ENCODE peak calls at places on chromosome 5, in ten cellular contexts. P is WTC11; G is right cardiac atrium; Z is IMR-90; J is stimulated activated CD4-positive, alpha-beta T cell treated with anti-CD3 and anti-CD28 coated beads, Interleukin-4, amount 100 ng/mL, for 4 hours; C is HuH-7; M is neuronal stem cell; Q is LHCN-M2; K is DND-41; V is GM23248. E is an unnamed sample.

GRCh38 chr5:122726990-122727616 is 47.8 kb upstream of the SNX2 start:
- DNase-seq in P (no peak), G (no peak), Z (peak), J (no peak), C (no peak), M (no peak), Q (peak), K (no peak), V (peak), E (no peak)

GRCh38 chr5:148012806-148013205 is 51.0 kb upstream of the SPINK5 start:
- DNase-seq in P (no peak), G (no peak), Z (no peak), J (no peak), C (no peak), M (no peak), Q (no peak), K (no peak), V (no peak), E (no peak)

GRCh38 chr5:14577079-14577725 is 4.4 kb upstream of the OTULINL start:
- DNase-seq in P (peak), G (peak), Z (no peak), J (no peak), C (no peak), M (no peak), Q (no peak), K (no peak), V (no peak), E (no peak)

GRCh38 chr5:28397502-28397941 is 1359.1 kb upstream of the CDH9 start:
- DNase-seq in P (no peak), G (no peak), Z (no peak), J (no peak), C (no peak), M (no peak), Q (peak), K (no peak), V (no peak), E (no peak)

GRCh38 chr5:39455645-39456044 is 30.9 kb upstream of the DAB2 start:
- DNase-seq in P (no peak), G (no peak), Z (no peak), J (no peak), C (no peak), M (no peak), Q (no peak), K (no peak), V (no peak), E (no peak)

GRCh38 chr5:124599048-124599973 is 147.1 kb downstream of the ZNF608 start:
- DNase-seq in P (no peak), G (peak), Z (peak), J (no peak), C (peak), M (no peak), Q (peak), K (peak), V (peak), E (no peak)

GRCh38 chr5:159764283-159764927 is 151.9 kb upstream of the ADRA1B start:
- DNase-seq in P (no peak), G (peak), Z (peak), J (no peak), C (no peak), M (no peak), Q (peak), K (peak), V (peak), E (no peak)

GRCh38 chr5:55416306-55416705 is 108.5 kb downstream of the MTREX start:
- DNase-seq in P (no peak), G (no peak), Z (peak), J (no peak), C (no peak), M (no peak), Q (no peak), K (no peak), V (peak), E (no peak)

GRCh38 chr5:173663810-173664526 is 47.5 kb upstream of the BOD1 start:
- DNase-seq in P (no peak), G (peak), Z (no peak), J (no peak), C (no peak), M (no peak), Q (no peak), K (no peak), V (peak), E (no peak)

GRCh38 chr5:135426102-135427082 is 20.8 kb downstream of the DCANP1 start:
- DNase-seq in P (no peak), G (no peak), Z (peak), J (no peak), C (peak), M (peak), Q (peak), K (peak), V (peak), E (peak)

GRCh38 chr5:150516011-150516410 is 8.1 kb downstream of the NDST1 start:
- DNase-seq in P (no peak), G (peak), Z (peak), J (no peak), C (peak), M (no peak), Q (peak), K (no peak), V (peak), E (no peak)

GRCh38 chr5:1167728-1168709 is 33.4 kb upstream of the SLC6A19 start:
- DNase-seq in P (peak), G (peak), Z (peak), J (peak), C (peak), M (peak), Q (peak), K (peak), V (peak), E (peak)

GRCh38 chr5:83401775-83402174 is 69.8 kb upstream of the VCAN start:
- DNase-seq in P (no peak), G (no peak), Z (no peak), J (no peak), C (peak), M (no peak), Q (no peak), K (no peak), V (no peak), E (no peak)

GRCh38 chr5:179120951-179121666 is 60.9 kb downstream of the ZNF354C start:
- DNase-seq in P (no peak), G (peak), Z (no peak), J (no peak), C (no peak), M (no peak), Q (no peak), K (no peak), V (no peak), E (no peak)

GRCh38 chr5:135065306-135066265 is 31.6 kb upstream of the PITX1 start:
- DNase-seq in P (no peak), G (no peak), Z (no peak), J (no peak), C (no peak), M (no peak), Q (no peak), K (no peak), V (no peak), E (no peak)

GRCh38 chr5:54214747-54215146 is 95.6 kb downstream of the ARL15 start:
- DNase-seq in P (no peak), G (no peak), Z (no peak), J (no peak), C (no peak), M (no peak), Q (no peak), K (no peak), V (no peak), E (no peak)

GRCh38 chr5:107389769-107390168 is 281.0 kb downstream of the EFNA5 start:
- DNase-seq in P (no peak), G (no peak), Z (no peak), J (no peak), C (no peak), M (no peak), Q (no peak), K (no peak), V (no peak), E (no peak)

GRCh38 chr5:97149689-97150088 is 7.3 kb upstream of the LIX1 start:
- DNase-seq in P (no peak), G (no peak), Z (no peak), J (no peak), C (no peak), M (no peak), Q (no peak), K (no peak), V (no peak), E (no peak)

GRCh38 chr5:106392766-106393165 is 1278.0 kb downstream of the EFNA5 start:
- DNase-seq in P (no peak), G (no peak), Z (peak), J (no peak), C (no peak), M (no peak), Q (no peak), K (no peak), V (no peak), E (no peak)

GRCh38 chr5:42666821-42667325 is 89.7 kb upstream of the CCDC152 start:
- DNase-seq in P (no peak), G (no peak), Z (no peak), J (no peak), C (no peak), M (no peak), Q (no peak), K (no peak), V (no peak), E (no peak)

GRCh38 chr5:3218096-3218495 is 377.5 kb upstream of the IRX1 start:
- DNase-seq in P (no peak), G (no peak), Z (no peak), J (no peak), C (no peak), M (no peak), Q (no peak), K (no peak), V (no peak), E (no peak)

GRCh38 chr5:179420476-179420875 is 75.2 kb upstream of the ADAMTS2 start:
- DNase-seq in P (no peak), G (no peak), Z (no peak), J (no peak), C (no peak), M (no peak), Q (no peak), K (no peak), V (no peak), E (no peak)

GRCh38 chr5:126354012-126354856 is 69.0 kb upstream of the GRAMD2B start:
- DNase-seq in P (no peak), G (no peak), Z (peak), J (no peak), C (peak), M (no peak), Q (peak), K (no peak), V (peak), E (no peak)

GRCh38 chr5:76202182-76202581 is 119.0 kb downstream of the SV2C start:
- DNase-seq in P (no peak), G (no peak), Z (no peak), J (no peak), C (no peak), M (no peak), Q (no peak), K (no peak), V (no peak), E (no peak)

GRCh38 chr5:15500326-15500958 is 462 bp downstream of the FBXL7 start:
- DNase-seq in P (peak), G (peak), Z (peak), J (no peak), C (no peak), M (peak), Q (peak), K (peak), V (peak), E (no peak)